ENCODE peak calls at places on chromosomes 6 and 20, in four cellular contexts. A is Peyer's patch, W is A549, G is lower leg skin. Z is an unnamed sample.

GRCh38 chr6:139452176-139452876 is 77.9 kb upstream of the CITED2 start:
- DNase-seq in A (no peak), W (no peak), G (no peak), Z (no peak)

GRCh38 chr6:123788319-123788718 is 15.3 kb upstream of the NKAIN2 start:
- DNase-seq in A (no peak), G (no peak), W (no peak), Z (no peak)

GRCh38 chr20:45347936-45348809 is at the start of gene SDC4:
- DNase-seq in A (peak), W (peak), G (no peak), Z (peak)

GRCh38 chr20:23147964-23148720 is 62.0 kb upstream of the CD93 start:
- DNase-seq in A (peak), W (peak), G (peak), Z (no peak)

GRCh38 chr20:18524646-18525045 is 16.9 kb downstream of the SEC23B start:
- DNase-seq in A (no peak), W (peak), G (no peak), Z (no peak)

GRCh38 chr20:59515013-59515905 is 89.1 kb upstream of the PHACTR3 start:
- DNase-seq in G (peak), W (peak), A (peak), Z (peak)

GRCh38 chr20:31674895-31675827 is 37.4 kb downstream of the COX4I2 start:
- DNase-seq in G (peak), A (peak), W (no peak), Z (no peak)

GRCh38 chr20:36147707-36148106 is 6.8 kb upstream of the EPB41L1 start:
- DNase-seq in W (no peak), A (no peak), G (no peak), Z (no peak)

GRCh38 chr6:89508755-89509563 is 76.0 kb downstream of the ANKRD6 start:
- DNase-seq in A (no peak), W (no peak), G (no peak), Z (no peak)

GRCh38 chr20:13183005-13183404 is 38.1 kb upstream of the ISM1 start:
- DNase-seq in G (no peak), W (no peak), A (no peak), Z (no peak)

GRCh38 chr6:75393806-75394205 is 99.8 kb downstream of the FILIP1 start:
- DNase-seq in G (no peak), W (no peak), A (no peak), Z (no peak)

GRCh38 chr20:17652411-17652810 is 29.6 kb downstream of the RRBP1 start:
- DNase-seq in G (no peak), A (no peak), W (no peak), Z (no peak)

GRCh38 chr6:14267885-14268660 is 150.5 kb downstream of the CD83 start:
- DNase-seq in A (no peak), W (no peak), G (no peak), Z (no peak)

GRCh38 chr20:58071500-58071804 is 157.0 kb downstream of the ANKRD60 start:
- DNase-seq in G (peak), A (no peak), W (no peak), Z (no peak)

GRCh38 chr6:26408828-26409730 is 7.0 kb downstream of the BTN3A1 start:
- DNase-seq in G (no peak), W (no peak), A (no peak), Z (no peak)

GRCh38 chr20:56817780-56818675 is 188.9 kb downstream of the TFAP2C start:
- DNase-seq in A (no peak), W (no peak), G (no peak), Z (no peak)

GRCh38 chr20:61520761-61521460 is 268.9 kb downstream of the CDH4 start:
- DNase-seq in W (no peak), G (no peak), A (no peak), Z (no peak)

GRCh38 chr20:54065601-54066038 is 4.8 kb downstream of the BCAS1 start:
- DNase-seq in A (peak), W (no peak), G (no peak), Z (no peak)

GRCh38 chr6:53986165-53986720 is 125.0 kb upstream of the MLIP start:
- DNase-seq in A (peak), G (peak), W (peak), Z (no peak)

GRCh38 chr6:3449321-3449720 is 7.5 kb downstream of the SLC22A23 start:
- DNase-seq in W (no peak), A (no peak), G (no peak), Z (no peak)

GRCh38 chr6:15409301-15410125 is 163.6 kb downstream of the JARID2 start:
- DNase-seq in W (no peak), G (no peak), A (no peak), Z (no peak)

GRCh38 chr20:18005170-18005989 is 36.6 kb downstream of the MGME1 start:
- DNase-seq in A (peak), G (no peak), W (no peak), Z (no peak)

GRCh38 chr6:107600936-107601335 is 111.0 kb downstream of the SOBP start:
- DNase-seq in A (peak), G (peak), W (peak), Z (peak)

GRCh38 chr20:49635829-49636228 is 67.9 kb upstream of the PTGIS start:
- DNase-seq in G (no peak), W (no peak), A (peak), Z (no peak)

GRCh38 chr6:137497722-137498463 is 3.7 kb upstream of the OLIG3 start:
- DNase-seq in W (no peak), A (peak), G (no peak), Z (no peak)

GRCh38 chr20:47108994-47109393 is 214.4 kb downstream of the EYA2 start:
- DNase-seq in G (no peak), A (no peak), W (no peak), Z (no peak)

GRCh38 chr6:163455553-163455952 is 41.0 kb downstream of the QKI start:
- DNase-seq in G (no peak), W (no peak), A (no peak), Z (no peak)

GRCh38 chr6:157721431-157722229 is 101.4 kb upstream of the SNX9 start:
- DNase-seq in G (no peak), W (no peak), A (no peak), Z (no peak)

GRCh38 chr20:44186201-44186600 is 787 bp downstream of the JPH2 start:
- DNase-seq in W (no peak), A (no peak), G (no peak), Z (peak)
- H3K4me3 ChIP-seq in W (peak), A (no peak), G (no peak), Z (peak)

GRCh38 chr6:154615483-154616025 is 105.1 kb upstream of the CNKSR3 start:
- DNase-seq in W (peak), A (peak), G (peak), Z (peak)
- TF ChIP-seq POLR2A in W (no peak), A (no peak), G (no peak), Z (no peak)

GRCh38 chr6:43019152-43019551 is 2.3 kb upstream of the RRP36 start:
- DNase-seq in G (no peak), A (no peak), W (no peak), Z (no peak)

GRCh38 chr6:43014434-43014909 is 423 bp downstream of the KLHDC3 start:
- DNase-seq in W (no peak), A (no peak), G (no peak), Z (no peak)

GRCh38 chr6:43013843-43014433 is at the start of the genes KLHDC3 and MEA1:
- DNase-seq in G (peak), A (peak), W (peak), Z (peak)

GRCh38 chr6:43016935-43017334 is 2.9 kb downstream of the KLHDC3 start:
- DNase-seq in W (no peak), G (no peak), A (no peak), Z (no peak)

DNA sequence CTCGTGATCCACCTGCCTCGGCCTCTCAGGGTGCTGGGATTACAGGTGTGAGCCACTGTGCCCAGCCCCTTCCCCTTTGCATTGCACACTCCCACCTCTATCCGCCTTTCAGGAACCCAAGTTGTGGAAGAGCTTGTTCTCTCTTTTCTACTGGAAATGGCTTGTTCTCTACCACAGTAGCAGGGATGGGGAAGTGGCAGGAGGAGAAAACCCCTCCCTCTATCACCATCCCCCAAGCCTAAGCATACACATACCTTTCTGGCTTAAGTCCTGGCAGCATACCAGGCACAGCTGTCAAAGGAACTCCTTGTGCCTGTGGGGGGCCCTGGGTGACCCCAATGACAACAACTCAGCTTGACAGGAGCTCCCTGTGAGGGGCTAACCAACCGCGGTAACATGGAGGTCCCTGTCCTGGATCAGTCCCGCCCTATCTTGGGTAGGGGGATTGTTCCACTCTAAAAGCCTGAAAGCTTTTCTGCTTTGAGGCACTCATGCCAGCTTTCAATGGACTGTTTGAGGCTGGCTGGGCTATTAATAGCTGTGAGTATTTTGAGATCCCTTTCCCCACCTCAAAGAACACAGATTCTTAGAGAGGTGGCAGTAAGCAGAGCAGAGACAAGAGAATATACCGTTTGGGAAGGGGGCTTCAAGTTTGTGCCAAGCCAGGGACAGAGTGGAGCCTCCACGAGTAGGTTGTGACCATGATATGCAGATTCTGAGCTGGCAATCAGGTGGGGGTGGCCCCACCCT is 2.3 kb downstream of the KLHDC3 start:
- DNase-seq in W (no peak), G (no peak), A (no peak), Z (no peak)
- H3K4me3 ChIP-seq in W (no peak), G (no peak), A (no peak), Z (peak)

GRCh38 chr6:33008944-33009861 is at the start of gene HLA-DOA:
- DNase-seq in W (peak), A (peak), G (no peak), Z (no peak)
- TF ChIP-seq POLR2A in W (no peak), A (no peak), G (no peak), Z (no peak)

DNA sequence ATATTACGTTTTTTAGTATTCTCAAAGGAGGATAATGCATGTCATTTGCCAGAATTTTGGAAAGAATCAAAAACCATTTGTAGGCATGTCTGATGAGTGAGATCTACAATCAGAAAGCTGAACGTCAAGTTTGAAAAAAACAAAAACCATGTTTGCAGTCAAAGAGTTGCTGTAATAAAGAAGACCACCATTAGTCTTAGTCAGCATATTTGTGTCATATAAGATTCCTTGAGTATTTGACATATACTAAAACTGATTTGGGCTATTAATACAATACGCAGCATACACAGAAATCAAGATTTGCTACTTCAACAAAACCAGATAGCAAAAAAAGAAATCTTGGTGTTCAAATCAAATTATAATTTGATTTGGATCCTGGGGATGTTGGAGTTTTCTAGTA is 247.5 kb downstream of the SAMD5 start:
- DNase-seq in A (no peak), G (no peak), W (no peak), Z (no peak)
- H3K4me3 ChIP-seq in A (no peak), G (no peak), W (no peak), Z (no peak)

GRCh38 chr20:6704132-6704861 is 63.2 kb upstream of the BMP2 start:
- DNase-seq in W (peak), G (no peak), A (peak), Z (no peak)
- TF ChIP-seq POLR2A in W (no peak), G (no peak), A (no peak), Z (no peak)

GRCh38 chr20:8423482-8423881 is 291.4 kb downstream of the PLCB1 start:
- DNase-seq in A (no peak), W (no peak), G (no peak), Z (no peak)
- H3K4me3 ChIP-seq in A (no peak), W (no peak), G (no peak), Z (no peak)